ENCODE peak calls at places on chromosomes 11 and 22, in five cellular contexts. P is HCT116, K is Karpas-422, L is PC-3, V is fibroblast of lung. D is an unnamed sample.

GRCh38 chr22:38347181-38347943 is 30.1 kb upstream of the CSNK1E start:
- DNase-seq in L (no peak), K (no peak), V (no peak), P (no peak), D (no peak)

GRCh38 chr22:20566420-20567260 is 59.2 kb downstream of the MED15 start:
- DNase-seq in V (peak), P (no peak), K (no peak), L (peak), D (peak)

GRCh38 chr11:82858556-82859091 is 41.6 kb downstream of the PRCP start:
- DNase-seq in L (peak), K (no peak), P (no peak), V (peak), D (peak)

GRCh38 chr11:67613960-67614715 is 7.4 kb downstream of the NDUFV1 start:
- DNase-seq in K (peak), V (peak), L (peak), P (peak), D (no peak)

GRCh38 chr11:62245271-62245753 is 3.3 kb downstream of the SCGB1D2 start:
- DNase-seq in V (peak), K (peak), P (no peak), L (peak), D (peak)

GRCh38 chr11:12446863-12447262 is 69.5 kb downstream of the PARVA start:
- DNase-seq in V (no peak), P (no peak), L (no peak), K (no peak), D (no peak)

GRCh38 chr11:72831521-72832300 is 17.5 kb downstream of the ATG16L2 start:
- DNase-seq in K (peak), L (peak), P (peak), V (peak), D (peak)

GRCh38 chr11:16239130-16240105 is 116.9 kb downstream of the SOX6 start:
- DNase-seq in P (no peak), L (no peak), V (no peak), K (no peak), D (no peak)

GRCh38 chr11:114049050-114049449 is 10.5 kb upstream of the ZBTB16 start:
- DNase-seq in P (no peak), K (no peak), L (no peak), V (no peak), D (no peak)

GRCh38 chr22:39789794-39790193 is 103.8 kb downstream of the ENTHD1 start:
- DNase-seq in V (no peak), K (no peak), L (no peak), P (no peak), D (no peak)

GRCh38 chr22:36925388-36926290 is 12.2 kb downstream of the CSF2RB start:
- DNase-seq in L (peak), V (peak), K (no peak), P (no peak), D (peak)

GRCh38 chr11:72568861-72569260 is 105.4 kb downstream of the PDE2A start:
- DNase-seq in K (no peak), V (no peak), P (no peak), L (peak), D (no peak)

GRCh38 chr11:62012451-62013265 is 45.2 kb upstream of the FTH1 start:
- DNase-seq in L (peak), P (no peak), V (peak), K (no peak), D (peak)

GRCh38 chr11:73239111-73239521 is 21.0 kb downstream of the P2RY2 start:
- DNase-seq in P (no peak), V (no peak), L (no peak), K (no peak), D (no peak)

GRCh38 chr11:110026823-110027626 is 66.2 kb upstream of the ZC3H12C start:
- DNase-seq in L (no peak), K (peak), P (no peak), V (no peak), D (no peak)

GRCh38 chr11:117717485-117718314 is 79.3 kb downstream of the DSCAML1 start:
- DNase-seq in V (no peak), K (no peak), P (no peak), L (peak), D (no peak)

GRCh38 chr22:23071163-23072034 is 1.1 kb downstream of the GNAZ start:
- DNase-seq in P (no peak), L (no peak), V (no peak), K (no peak), D (no peak)

GRCh38 chr11:10325398-10326079 is 20.7 kb downstream of the ADM start:
- DNase-seq in K (no peak), P (no peak), V (peak), L (peak), D (peak)

GRCh38 chr11:67612751-67613150 is 6.0 kb downstream of the NDUFV1 start:
- DNase-seq in P (no peak), V (no peak), K (no peak), L (no peak), D (no peak)

GRCh38 chr11:129252621-129253020 is 60.5 kb upstream of the ARHGAP32 start:
- DNase-seq in L (no peak), V (no peak), K (no peak), P (no peak), D (no peak)

GRCh38 chr11:124578761-124579160 is 9.0 kb downstream of the OR8A1 start:
- DNase-seq in V (no peak), L (no peak), P (no peak), K (no peak), D (no peak)

GRCh38 chr11:76598426-76598839 is 72.1 kb downstream of the LRRC32 start:
- DNase-seq in K (peak), L (peak), P (peak), V (peak), D (peak)

GRCh38 chr11:80054582-80055165 is 613.8 kb upstream of the TENM4 start:
- DNase-seq in L (no peak), P (no peak), V (no peak), K (peak), D (no peak)
- H3K9ac ChIP-seq in L (no peak), P (no peak), V (no peak), K (no peak), D (no peak)

DNA sequence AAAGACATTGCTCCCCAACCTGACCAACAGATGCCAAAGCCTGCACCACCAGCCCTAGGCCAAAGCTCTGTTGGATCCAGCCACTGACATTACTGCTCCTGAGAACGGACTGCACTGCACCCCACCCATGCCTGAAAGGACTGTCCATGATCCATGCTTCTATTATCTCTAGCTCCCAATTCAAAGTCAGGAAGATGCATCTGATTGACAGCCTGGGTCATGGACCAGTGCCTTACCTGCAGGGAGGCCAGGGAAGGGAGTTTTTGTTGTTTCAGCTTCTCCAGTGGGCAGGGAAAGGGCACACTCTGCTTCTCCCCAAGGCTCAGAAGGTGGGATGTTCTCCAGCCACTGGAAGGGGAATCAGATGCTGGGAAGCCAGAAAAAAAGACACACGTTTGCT is 4.8 kb upstream of the PRDM11 start:
- DNase-seq in V (no peak), P (no peak), L (no peak), K (no peak), D (no peak)
- H2AFZ ChIP-seq in V (no peak), P (no peak), L (no peak), K (no peak), D (no peak)

GRCh38 chr11:44893250-44894216 is 57.1 kb downstream of the TP53I11 start:
- DNase-seq in K (no peak), L (no peak), P (no peak), V (no peak), D (no peak)

GRCh38 chr11:44887598-44887997 is 63.1 kb downstream of the TP53I11 start:
- DNase-seq in K (no peak), V (no peak), P (no peak), L (no peak), D (no peak)

GRCh38 chr11:44894217-44894617 is 56.5 kb downstream of the TP53I11 start:
- DNase-seq in P (peak), L (peak), K (peak), V (peak), D (peak)

GRCh38 chr11:44889266-44889665 is 61.4 kb downstream of the TP53I11 start:
- DNase-seq in L (no peak), K (no peak), V (peak), P (no peak), D (peak)

DNA sequence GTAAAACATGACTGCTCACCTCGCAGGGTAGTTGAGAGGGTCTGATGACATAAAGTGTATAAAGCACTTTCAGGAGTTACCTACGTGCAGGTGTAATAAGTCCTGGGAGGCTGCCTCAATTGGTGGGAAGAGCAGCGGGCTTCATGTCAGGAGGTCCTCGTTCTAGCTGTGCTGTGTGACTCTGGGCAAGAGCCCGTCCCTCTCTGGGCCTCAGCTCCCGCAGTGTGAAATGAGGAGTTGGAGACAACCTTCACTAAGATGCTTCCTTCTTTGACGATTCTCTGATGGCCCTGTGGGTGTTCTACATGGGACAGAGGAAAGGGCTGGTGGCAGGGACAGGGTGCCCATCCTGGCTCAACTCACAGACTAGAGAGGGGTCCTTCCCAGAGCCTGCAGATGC is 57.8 kb downstream of the TP53I11 start:
- DNase-seq in L (no peak), P (no peak), V (no peak), K (no peak), D (no peak)
- H3K9ac ChIP-seq in L (no peak), P (no peak), V (no peak), K (no peak), D (no peak)

GRCh38 chr22:29269230-29269604 is 1.1 kb downstream of the EWSR1 start:
- DNase-seq in L (no peak), V (no peak), P (no peak), K (no peak), D (no peak)
- H2AFZ ChIP-seq in L (no peak), V (no peak), P (no peak), K (no peak), D (no peak)

GRCh38 chr22:17115311-17115710 is 5.8 kb downstream of the TMEM121B start:
- DNase-seq in P (no peak), L (no peak), K (no peak), V (no peak), D (no peak)
- H3K9ac ChIP-seq in P (no peak), L (no peak), K (no peak), V (no peak), D (no peak)

D was measured in astrocyte.